ENCODE peak calls at places on chromosomes 1 and 21, in four cellular contexts. O is bronchial epithelial cell; E is CD8-positive, alpha-beta T cell; V is ascending aorta. R is an unnamed sample.

GRCh38 chr1:29803486-29803885 is 567.2 kb downstream of the PTPRU start:
- DNase-seq in O (no peak), E (no peak), V (no peak), R (no peak)

GRCh38 chr1:25037174-25038074 is 107.3 kb upstream of the RUNX3 start:
- DNase-seq in O (peak), E (no peak), V (no peak), R (peak)

GRCh38 chr1:20616468-20617156 is 16.6 kb upstream of the PINK1 start:
- DNase-seq in O (no peak), E (no peak), V (no peak), R (no peak)

GRCh38 chr1:2384941-2385481 is 6.3 kb downstream of the MORN1 start:
- DNase-seq in O (no peak), E (no peak), V (peak), R (no peak)

GRCh38 chr1:53733975-53734649 is 4.9 kb downstream of the GLIS1 start:
- DNase-seq in O (peak), E (no peak), V (no peak), R (no peak)

GRCh38 chr1:54335396-54336056 is 70.7 kb downstream of the SSBP3 start:
- DNase-seq in O (peak), E (no peak), V (peak), R (no peak)

GRCh38 chr1:52658795-52659194 is 25.8 kb downstream of the SHISAL2A start:
- DNase-seq in O (peak), E (no peak), V (no peak), R (no peak)

GRCh38 chr1:161986328-161986727 is 37.3 kb downstream of the OLFML2B start:
- DNase-seq in O (no peak), E (no peak), V (no peak), R (no peak)

GRCh38 chr1:217660353-217661062 is 29.4 kb downstream of the SPATA17 start:
- DNase-seq in O (peak), E (no peak), V (no peak), R (no peak)

GRCh38 chr1:1435094-1435903 is at the start of gene VWA1:
- DNase-seq in O (no peak), E (peak), V (no peak), R (peak)

GRCh38 chr1:211603713-211604112 is 24.8 kb upstream of the SLC30A1 start:
- DNase-seq in O (no peak), E (no peak), V (no peak), R (no peak)

GRCh38 chr1:180571832-180572636 is 13.3 kb downstream of the OVAAL start:
- DNase-seq in O (peak), E (no peak), V (no peak), R (no peak)

DNA sequence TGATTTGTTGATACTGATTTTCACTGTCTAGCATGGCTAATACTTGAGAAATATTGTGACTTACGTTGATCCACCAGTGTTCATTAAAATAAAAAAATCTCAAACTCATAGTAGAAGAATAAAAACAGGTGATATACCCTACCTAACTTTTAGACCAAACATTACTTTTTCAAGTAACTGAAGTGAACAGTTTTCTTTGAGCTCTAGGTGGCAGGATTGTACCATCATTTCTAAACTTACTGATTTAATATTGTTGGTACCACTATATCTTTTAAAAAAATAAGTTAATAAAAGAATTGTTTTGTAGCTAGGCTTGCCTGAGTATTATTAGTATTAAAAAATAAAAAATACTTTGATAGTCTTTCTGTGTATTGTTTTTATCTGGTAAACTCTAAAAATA is 21.5 kb downstream of the CDC73 start:
- DNase-seq in O (peak), E (no peak), V (no peak), R (no peak)
- TF ChIP-seq CTCF in O (no peak), E (peak), V (no peak), R (peak)

GRCh38 chr1:83860506-83861221 is 138.3 kb downstream of the TTLL7 start:
- DNase-seq in O (peak), E (peak), V (peak), R (peak)
- TF ChIP-seq CTCF in O (peak), E (peak), V (peak), R (peak)

GRCh38 chr1:6601865-6602668 is 602 bp downstream of the KLHL21 start:
- DNase-seq in O (peak), E (no peak), V (no peak), R (peak)

GRCh38 chr1:6602669-6603423 is at the start of gene KLHL21:
- DNase-seq in O (peak), E (peak), V (peak), R (peak)

GRCh38 chr1:6599141-6599975 is 3.3 kb downstream of the KLHL21 start:
- DNase-seq in O (peak), E (no peak), V (no peak), R (no peak)

GRCh38 chr1:6600410-6601048 is 2.1 kb downstream of the KLHL21 start:
- DNase-seq in O (peak), E (no peak), V (no peak), R (peak)

DNA sequence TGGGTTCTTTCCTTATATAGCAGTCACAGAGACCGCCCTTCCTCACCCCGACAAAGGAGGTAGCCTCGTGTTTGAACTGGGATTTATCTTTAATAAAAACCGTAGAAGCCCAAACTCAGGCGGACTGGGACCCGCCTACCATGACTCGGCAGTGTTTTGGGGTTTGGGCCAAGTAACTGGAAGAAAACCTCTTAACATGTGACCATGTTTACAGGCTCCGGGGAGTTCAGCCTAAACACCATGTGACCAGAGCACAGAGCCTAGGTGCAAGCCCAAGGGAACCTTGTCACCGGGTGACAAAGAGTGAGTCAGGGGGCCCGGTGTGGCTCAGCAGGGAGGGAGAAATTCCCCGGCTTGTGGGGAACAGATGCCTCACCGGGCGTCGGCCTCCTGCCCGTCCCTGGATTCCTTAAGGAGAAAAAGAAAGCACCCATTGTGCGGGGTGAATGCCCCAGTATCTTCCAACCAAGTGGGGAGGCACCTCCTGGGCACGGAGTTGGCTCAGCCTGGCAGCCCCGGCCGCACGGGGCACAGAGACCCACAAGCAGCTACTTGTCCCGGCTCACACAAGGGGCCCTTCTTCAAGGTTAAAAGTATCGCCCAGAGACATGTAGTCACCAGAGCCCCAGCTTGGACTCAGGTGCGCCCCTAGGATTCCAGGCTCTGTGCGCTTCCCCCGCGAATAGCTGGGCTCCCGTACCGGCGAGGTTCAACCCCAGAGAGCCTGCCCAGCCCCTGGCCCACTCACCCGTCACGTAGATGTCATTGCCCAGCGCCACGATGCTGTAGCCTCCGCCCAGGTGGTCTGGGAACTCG is 1.4 kb downstream of the KLHL21 start:
- DNase-seq in O (peak), E (no peak), V (peak), R (peak)
- TF ChIP-seq CTCF in O (peak), E (no peak), V (no peak), R (no peak)

GRCh38 chr21:25735221-25735894 is 586 bp downstream of the GABPA start:
- DNase-seq in O (peak), E (peak), V (peak), R (peak)
- TF ChIP-seq CTCF in O (no peak), E (no peak), V (no peak), R (no peak)

GRCh38 chr21:38696617-38697016 is 109.1 kb upstream of the ETS2 start:
- DNase-seq in O (no peak), E (no peak), V (peak), R (no peak)

GRCh38 chr21:38702196-38702595 is 103.5 kb upstream of the ETS2 start:
- DNase-seq in O (no peak), E (no peak), V (no peak), R (no peak)

DNA sequence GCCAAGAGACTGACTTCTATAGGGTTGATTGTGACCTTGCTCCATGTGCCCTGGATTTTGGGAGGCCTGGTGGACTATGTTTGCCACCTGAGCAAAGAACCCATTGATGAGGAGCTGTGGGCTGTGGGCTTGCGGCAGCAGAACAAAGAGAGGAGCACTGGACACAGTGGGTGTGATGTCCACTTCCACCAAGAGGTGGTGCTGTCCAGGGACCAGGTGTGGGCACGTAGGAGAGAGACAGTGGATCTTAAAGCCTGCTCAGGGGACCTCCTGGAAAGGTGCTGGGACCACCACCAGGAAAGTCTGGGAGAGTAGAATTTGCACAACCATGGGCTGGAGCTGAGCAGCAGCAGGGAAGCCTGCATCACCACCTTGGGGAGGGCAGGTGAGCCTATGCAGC is 106.7 kb upstream of the ETS2 start:
- DNase-seq in O (peak), E (no peak), V (no peak), R (peak)
- TF ChIP-seq CTCF in O (peak), E (no peak), V (no peak), R (no peak)

GRCh38 chr21:44973598-44973997 is 33.8 kb downstream of the SLX9 start:
- DNase-seq in O (no peak), E (no peak), V (no peak), R (no peak)
- TF ChIP-seq CTCF in O (no peak), E (no peak), V (no peak), R (no peak)

DNA sequence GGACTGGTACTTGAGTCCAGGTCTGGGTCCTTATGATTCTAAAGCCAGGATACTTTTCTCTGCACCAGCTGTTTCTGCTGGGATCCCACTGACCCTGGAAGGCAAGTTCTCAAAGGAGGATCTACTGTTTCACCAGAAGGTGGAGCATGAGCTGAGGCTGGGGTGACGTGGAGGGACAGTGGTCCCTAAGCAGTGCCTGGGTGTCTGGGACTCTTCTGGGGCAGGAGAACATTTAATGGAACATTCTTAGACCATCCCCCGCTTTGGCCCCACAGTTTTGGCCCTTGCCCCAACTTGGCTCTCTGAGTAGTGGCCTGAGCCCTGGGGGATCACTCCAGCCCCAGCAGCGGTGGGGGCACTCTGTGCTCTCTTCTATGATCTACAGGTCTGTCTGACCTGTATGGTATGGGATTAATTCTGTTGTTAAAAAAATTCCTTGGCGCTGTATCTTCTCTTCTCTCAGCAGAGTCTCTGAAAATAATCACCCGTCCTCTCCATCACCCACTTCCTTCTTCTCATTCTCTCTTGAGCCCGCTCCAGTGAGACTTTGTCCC is 60.3 kb upstream of the CSF3R start:
- DNase-seq in O (no peak), E (no peak), V (peak), R (no peak)
- TF ChIP-seq CTCF in O (no peak), E (no peak), V (no peak), R (no peak)

GRCh38 chr1:110465038-110465813 is 14.3 kb downstream of the PROK1 start:
- DNase-seq in O (peak), E (no peak), V (no peak), R (no peak)
- TF ChIP-seq CTCF in O (no peak), E (no peak), V (no peak), R (no peak)

DNA sequence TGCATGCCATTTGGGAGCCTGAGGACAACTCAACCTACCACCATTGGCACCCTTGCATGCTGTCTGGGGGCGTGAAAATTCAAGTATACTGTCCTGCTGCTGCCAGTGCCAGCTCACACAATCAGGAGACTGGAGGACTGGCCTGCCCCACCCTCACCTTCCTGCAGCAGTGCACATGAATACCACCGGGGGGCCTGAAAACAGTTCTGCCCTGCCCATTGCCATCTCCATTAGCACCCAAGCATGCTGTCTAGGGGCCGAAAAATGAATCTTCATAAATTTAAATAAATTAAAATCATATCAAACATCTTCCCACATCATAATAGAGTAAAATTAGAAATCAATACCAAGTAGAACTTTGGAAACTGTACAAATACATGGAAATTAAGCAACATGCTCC is 322.1 kb upstream of the TMPRSS15 start:
- DNase-seq in O (no peak), E (no peak), V (no peak), R (no peak)
- TF ChIP-seq CTCF in O (no peak), E (no peak), V (no peak), R (no peak)

R was measured in nephron progenitor cell.